ENCODE peak calls at places on chromosomes 2 and 18, in five cellular contexts. L, C, G, R and H are unnamed samples.

GRCh38 chr2:117738991-117739839 is 75.3 kb upstream of the DDX18 start:
- DNase-seq in L (no peak), C (no peak), G (no peak), R (no peak), H (no peak)

GRCh38 chr2:239297142-239298125 is 103.4 kb downstream of the HDAC4 start:
- DNase-seq in L (no peak), C (no peak), G (no peak), R (no peak), H (no peak)

GRCh38 chr2:10800163-10800562 is 12.4 kb downstream of the PDIA6 start:
- DNase-seq in L (no peak), C (no peak), G (no peak), R (no peak), H (no peak)

GRCh38 chr2:46717733-46718121 is 197.9 kb downstream of the MCFD2 start:
- DNase-seq in L (no peak), C (no peak), G (no peak), R (no peak), H (no peak)

GRCh38 chr2:10028407-10028987 is 14.9 kb upstream of the KLF11 start:
- DNase-seq in L (no peak), C (no peak), G (no peak), R (no peak), H (no peak)

GRCh38 chr18:8424481-8424880 is 184.8 kb upstream of the RAB12 start:
- DNase-seq in L (no peak), C (no peak), G (no peak), R (no peak), H (no peak)

GRCh38 chr2:218992703-218993344 is 398 bp downstream of the CRYBA2 start:
- DNase-seq in L (peak; percentile 25), C (no peak), G (no peak), R (no peak), H (no peak)

GRCh38 chr18:61841709-61842108 is 51.1 kb downstream of the RNF152 start:
- DNase-seq in L (no peak), C (no peak), G (no peak), R (no peak), H (no peak)